ENCODE peak calls at places on chromosomes 13 and 19, in four cellular contexts. Z, S, D and O are unnamed samples.

GRCh38 chr19:18274776-18275356 is 614 bp upstream of the IQCN start:
- DNase-seq in S (no peak), Z (no peak), D (no peak), O (no peak)

GRCh38 chr19:1531587-1531986 is 7.7 kb downstream of the PLK5 start:
- DNase-seq in Z (no peak), D (no peak), S (no peak), O (no peak)

GRCh38 chr19:37691881-37692504 is 27.6 kb downstream of the ZNF607 start:
- DNase-seq in Z (peak), S (peak), D (peak), O (peak)

GRCh38 chr13:73428137-73428536 is 369.3 kb downstream of the KLF5 start:
- DNase-seq in S (no peak), Z (no peak), D (no peak), O (no peak)

GRCh38 chr19:35476149-35476548 is 14.1 kb downstream of the KRTDAP start:
- DNase-seq in S (no peak), D (no peak), Z (no peak), O (no peak)

GRCh38 chr13:43042410-43042921 is 19.1 kb downstream of the DNAJC15 start:
- DNase-seq in S (no peak), Z (no peak), D (no peak), O (no peak)

GRCh38 chr19:425056-425455 is 16.1 kb upstream of the C2CD4C start:
- DNase-seq in Z (no peak), S (no peak), D (no peak), O (peak)

GRCh38 chr13:98791611-98792010 is 39.1 kb upstream of the SLC15A1 start:
- DNase-seq in D (no peak), Z (no peak), S (no peak), O (no peak)

GRCh38 chr19:31444931-31445330 is 95.7 kb upstream of the TSHZ3 start:
- DNase-seq in S (no peak), Z (no peak), D (no peak), O (no peak)

GRCh38 chr19:1000095-1000494 is at the start of gene GRIN3B:
- DNase-seq in S (peak), D (peak), Z (no peak), O (no peak)

GRCh38 chr13:95607363-95607762 is 37.1 kb downstream of the DZIP1 start:
- DNase-seq in Z (no peak), S (no peak), D (no peak), O (no peak)